ENCODE peak calls at places on chromosomes 1 and 21, in six cellular contexts. K, F, D, R, Y and Z are unnamed samples.

GRCh38 chr1:241817956-241818612 is 29.9 kb upstream of the EXO1 start:
- DNase-seq in K (no peak), R (no peak), Y (no peak), F (no peak), D (no peak), Z (no peak)

GRCh38 chr21:42009018-42009830 is 936 bp downstream of the ZBTB21 start:
- DNase-seq in K (no peak), D (peak; percentile 58), Y (peak; percentile 52), F (no peak), R (peak; percentile 38), Z (no peak)

GRCh38 chr1:64986903-64987871 is 20.8 kb upstream of the JAK1 start:
- DNase-seq in R (peak; percentile 31), F (no peak), Y (no peak), K (no peak), D (no peak), Z (no peak)

GRCh38 chr1:77539510-77540142 is 142.8 kb downstream of the ZZZ3 start:
- DNase-seq in Y (no peak), F (no peak), D (no peak), R (peak; percentile 97), K (no peak), Z (peak; percentile 26)

GRCh38 chr21:29296452-29296851 is 2.3 kb upstream of the BACH1 start:
- DNase-seq in Y (no peak), D (no peak), F (no peak), R (no peak), K (no peak), Z (no peak)

GRCh38 chr21:37000381-37000780 is 6.1 kb upstream of the RIPPLY3 start:
- DNase-seq in Y (no peak), K (peak; percentile 19), R (no peak), F (no peak), D (no peak), Z (no peak)

GRCh38 chr1:244957525-244957924 is 93.2 kb upstream of the HNRNPU start:
- DNase-seq in F (no peak), R (no peak), K (no peak), D (no peak), Y (no peak), Z (no peak)

GRCh38 chr1:162327144-162327790 is 49.4 kb downstream of the SPATA46 start:
- DNase-seq in R (no peak), F (no peak), Y (no peak), D (no peak), K (no peak), Z (no peak)

GRCh38 chr1:172352435-172352834 is 68.0 kb upstream of the C1orf105 start:
- DNase-seq in Y (no peak), D (no peak), F (no peak), R (no peak), K (peak; percentile 73), Z (no peak)

GRCh38 chr1:92333668-92334067 is 34.8 kb downstream of the RPAP2 start:
- DNase-seq in D (no peak), F (no peak), K (no peak), Y (no peak), R (no peak), Z (no peak)

GRCh38 chr1:177171536-177172123 is 872 bp downstream of the BRINP2 start:
- DNase-seq in R (peak; percentile 9), Y (no peak), D (no peak), F (no peak), K (no peak), Z (no peak)

GRCh38 chr1:209455666-209456065 is 127.8 kb upstream of the CAMK1G start:
- DNase-seq in Y (no peak), D (no peak), F (no peak), R (no peak), K (no peak), Z (no peak)

GRCh38 chr21:33666153-33666552 is 23.9 kb downstream of the ITSN1 start:
- DNase-seq in D (no peak), Y (no peak), F (no peak), R (peak; percentile 42), K (no peak), Z (no peak)

GRCh38 chr21:34029724-34030528 is 43.5 kb upstream of the MRPS6 start:
- DNase-seq in R (peak; percentile 89), Y (no peak), K (peak; percentile 84), D (no peak), F (peak; percentile 39), Z (no peak)

GRCh38 chr1:241934181-241934815 is 23.3 kb upstream of the BECN2 start:
- DNase-seq in Y (peak; percentile 51), D (no peak), R (peak; percentile 19), K (no peak), F (peak; percentile 13), Z (no peak)

GRCh38 chr1:213055087-213055591 is 4.1 kb downstream of the RPS6KC1 start:
- DNase-seq in F (no peak), K (no peak), Y (no peak), D (no peak), R (peak; percentile 42), Z (no peak)

GRCh38 chr1:20069932-20070331 is at the start of gene PLA2G5:
- DNase-seq in K (no peak), R (peak; percentile 21), Y (no peak), F (no peak), D (no peak), Z (no peak)

GRCh38 chr21:35102488-35103407 is 53.6 kb upstream of the RUNX1 start:
- DNase-seq in D (no peak), R (peak; percentile 34), K (no peak), Y (no peak), F (no peak), Z (no peak)

GRCh38 chr1:226082959-226083302 is 20.4 kb downstream of the H3-3A start:
- DNase-seq in D (peak; percentile 47), Y (peak; percentile 52), R (peak; percentile 42), K (no peak), F (no peak), Z (no peak)

GRCh38 chr1:86396503-86396900 is 379 bp upstream of the ODF2L start:
- DNase-seq in F (no peak), Y (no peak), D (no peak), R (no peak), K (no peak), Z (no peak)

GRCh38 chr1:91784616-91785015 is 101.3 kb downstream of the TGFBR3 start:
- DNase-seq in D (no peak), R (no peak), Y (no peak), F (no peak), K (no peak), Z (no peak)

GRCh38 chr1:236870721-236871120 is 75.6 kb downstream of the MTR start:
- DNase-seq in F (no peak), K (no peak), R (no peak), D (no peak), Y (no peak), Z (no peak)

GRCh38 chr1:18945401-18945849 is 11.1 kb downstream of the IFFO2 start:
- DNase-seq in D (no peak), Y (peak; percentile 74), K (no peak), F (no peak), R (peak; percentile 78), Z (no peak)

DNA sequence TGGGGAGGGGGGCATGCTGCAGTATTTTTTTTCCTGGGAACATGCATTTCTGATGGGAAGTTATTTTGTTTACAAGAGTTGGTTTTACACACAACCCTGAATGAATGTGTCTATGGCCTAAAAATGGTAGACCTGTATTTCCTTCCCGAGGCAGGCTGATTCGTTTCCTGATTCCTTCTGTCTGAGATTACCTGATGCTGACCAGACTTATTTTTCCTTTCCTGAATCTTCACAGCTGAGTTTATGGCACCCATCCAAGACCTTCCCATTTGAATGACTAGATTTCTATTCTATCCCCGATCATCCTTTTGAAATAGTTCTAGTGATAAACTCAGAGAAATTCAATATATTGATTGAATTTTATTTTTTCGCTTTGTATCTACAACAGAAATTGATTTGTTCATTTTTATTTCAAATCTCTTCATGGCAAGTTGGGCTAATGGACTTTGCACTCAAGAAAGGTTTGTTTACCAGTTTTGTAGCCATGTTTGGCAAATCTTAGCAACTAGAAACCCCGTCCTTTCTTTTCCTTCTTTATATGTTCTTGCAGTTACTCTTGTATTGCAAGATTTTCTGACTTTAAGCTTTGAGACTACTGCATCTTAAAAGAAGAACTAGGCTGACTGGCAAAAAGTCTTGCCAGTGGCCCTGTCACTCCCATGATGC is 15.9 kb upstream of the PLEKHM2 start:
- DNase-seq in Y (no peak), D (no peak), F (no peak), K (no peak), R (no peak), Z (no peak)
- TF ChIP-seq CTCF in Y (no peak), D (no peak), F (no peak), K (no peak), R (no peak), Z (no peak)

DNA sequence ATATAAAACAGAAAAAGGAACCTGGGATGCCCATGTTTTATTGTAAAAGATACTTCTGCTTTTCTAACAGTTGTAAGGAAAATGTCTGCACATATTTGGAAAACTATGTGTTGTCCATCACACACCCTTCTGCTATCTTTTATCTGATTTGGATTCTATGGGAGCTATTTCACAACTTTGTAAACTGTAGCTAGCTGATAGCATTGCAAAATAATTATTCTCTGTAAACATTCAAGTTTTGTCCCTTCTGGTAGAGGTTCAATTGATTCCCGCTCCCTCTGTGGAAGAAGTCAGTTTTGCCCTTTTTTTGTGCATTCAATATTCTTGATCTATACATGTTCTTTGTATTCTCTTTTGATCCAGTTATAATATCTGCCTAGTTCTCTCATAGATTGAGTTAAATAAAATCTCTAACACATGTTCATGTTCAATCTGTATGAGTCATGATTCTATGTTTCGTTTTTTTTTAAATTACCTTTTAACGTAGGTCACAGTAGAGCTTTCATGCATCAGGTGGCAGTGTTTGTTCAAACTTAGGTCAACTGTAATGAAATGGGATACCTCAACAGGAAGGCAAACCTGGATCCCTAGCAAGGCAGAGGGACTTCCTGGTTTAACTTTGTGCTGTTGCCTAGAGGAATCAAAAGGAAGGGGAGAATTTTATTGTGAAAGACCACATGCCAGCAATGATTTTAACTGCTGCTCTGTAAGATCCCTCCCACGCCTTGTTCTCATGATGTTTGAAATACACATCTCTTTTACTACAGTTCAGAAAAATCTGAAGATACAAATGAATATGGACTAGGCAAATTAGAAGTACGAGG is 26.0 kb upstream of the BCL9 start:
- DNase-seq in F (no peak), R (peak; percentile 45), Y (no peak), K (peak; percentile 62), D (no peak), Z (no peak)
- TF ChIP-seq CTCF in F (peak; percentile 45), R (no peak), Y (no peak), K (peak; percentile 83), D (no peak), Z (no peak)

DNA sequence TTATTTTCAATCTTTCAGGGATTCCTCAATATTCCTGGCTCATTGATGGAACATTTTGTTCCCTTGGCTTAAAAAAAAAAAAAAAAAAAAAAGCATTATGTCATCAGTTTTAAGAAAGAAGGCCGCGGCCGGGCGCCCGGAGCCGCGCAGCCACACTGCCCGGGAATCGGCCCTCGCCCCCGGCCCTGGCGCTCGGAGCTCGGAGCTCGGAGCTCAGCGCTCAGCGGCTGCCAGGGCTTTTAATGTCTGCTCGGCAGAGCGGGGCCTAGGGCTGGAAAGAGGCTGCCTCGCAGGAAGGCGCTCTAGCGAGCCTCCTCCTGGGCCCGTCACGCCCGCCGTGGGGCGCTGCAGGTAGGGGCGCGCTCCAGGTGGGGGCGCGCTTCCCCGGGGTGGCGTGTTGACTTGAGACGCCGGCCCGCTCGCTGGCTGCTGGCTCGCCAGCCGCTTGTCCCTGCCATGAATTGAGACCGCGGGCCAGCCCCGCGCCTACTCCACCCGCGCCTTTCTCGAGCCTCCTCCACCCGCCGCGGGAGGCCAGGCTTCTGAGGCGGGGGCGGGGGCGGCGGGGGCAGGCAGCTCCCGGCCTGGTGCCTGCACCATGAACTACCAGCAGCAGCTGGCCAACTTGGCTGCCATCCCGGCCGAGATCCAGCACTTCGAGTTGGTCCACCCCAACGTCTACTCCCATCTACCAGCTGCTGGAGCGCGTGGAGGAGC is 5.4 kb upstream of the TDRD5 start:
- DNase-seq in F (no peak), Y (peak; percentile 75), K (no peak), R (peak; percentile 40), D (no peak), Z (no peak)
- TF ChIP-seq CTCF in F (peak; percentile 77), Y (peak; percentile 58), K (no peak), R (peak; percentile 25), D (no peak), Z (no peak)

GRCh38 chr1:167599839-167600581 is 30.0 kb upstream of the RCSD1 start:
- DNase-seq in F (no peak), K (peak; percentile 6), Y (no peak), D (no peak), R (peak; percentile 55), Z (no peak)
- TF ChIP-seq CTCF in F (no peak), K (peak; percentile 53), Y (no peak), D (no peak), R (peak; percentile 51), Z (peak; percentile 47)